ENCODE peak calls at places on chromosome 16, in nine cellular contexts. W is T-helper 9 cell, U is NCI-H2171, A is hippocampal formation, Y is A549, L is SW480, F is GDM1, D is pons, X is germinal center. G is an unnamed sample.

GRCh38 chr16:85563515-85564276 is 49.4 kb upstream of the GSE1 start:
- DNase-seq in L (no peak), X (no peak), W (no peak), A (no peak), Y (peak; percentile 51), U (no peak), F (no peak), D (no peak), G (no peak)

GRCh38 chr16:70576431-70577255 is 53.0 kb downstream of the SF3B3 start:
- DNase-seq in U (no peak), Y (peak; percentile 33), X (no peak), W (no peak), A (no peak), L (peak; percentile 64), D (no peak), F (no peak), G (no peak)

GRCh38 chr16:67234180-67234597 is 7.3 kb downstream of the TMEM208 start:
- DNase-seq in X (no peak), Y (no peak), F (no peak), A (no peak), D (no peak), W (no peak), U (no peak), L (no peak), G (no peak)

GRCh38 chr16:2715064-2715463 is 5.0 kb downstream of the PRSS27 start:
- DNase-seq in D (no peak), A (no peak), W (no peak), L (no peak), U (no peak), X (no peak), Y (no peak), F (no peak), G (no peak)

GRCh38 chr16:57357330-57358151 is 1.0 kb upstream of the CCL22 start:
- DNase-seq in A (no peak), Y (no peak), D (no peak), F (no peak), X (no peak), W (no peak), U (no peak), L (no peak), G (no peak)

GRCh38 chr16:58022601-58023371 is 2.8 kb upstream of the MMP15 start:
- DNase-seq in Y (no peak), F (no peak), W (no peak), U (peak; percentile 65), L (no peak), X (no peak), D (no peak), A (peak; percentile 62), G (peak; percentile 29)

GRCh38 chr16:51577621-51578303 is 426.7 kb upstream of the SALL1 start:
- DNase-seq in U (no peak), L (peak; percentile 97), F (no peak), D (no peak), Y (peak; percentile 20), X (no peak), W (no peak), A (no peak), G (no peak)

GRCh38 chr16:88533381-88533831 is 36.8 kb upstream of the ZC3H18 start:
- DNase-seq in A (peak; percentile 10), U (no peak), D (peak; percentile 65), F (no peak), W (no peak), Y (no peak), L (no peak), X (no peak), G (peak; percentile 68)

GRCh38 chr16:30551781-30552180 is 6.4 kb downstream of the ZNF764 start:
- DNase-seq in X (no peak), A (no peak), F (no peak), W (peak; percentile 70), D (no peak), U (no peak), Y (no peak), L (no peak), G (no peak)

GRCh38 chr16:69451166-69451565 is 26.7 kb downstream of the CYB5B start:
- DNase-seq in W (no peak), D (no peak), L (no peak), Y (peak; percentile 17), A (no peak), X (no peak), F (no peak), U (no peak), G (no peak)

GRCh38 chr16:81517630-81518438 is 73.2 kb downstream of the CMIP start:
- DNase-seq in L (no peak), F (no peak), A (no peak), Y (no peak), D (no peak), U (no peak), W (no peak), X (no peak), G (no peak)

GRCh38 chr16:31215287-31216115 is 1.4 kb downstream of the PYDC1 start:
- DNase-seq in X (peak; percentile 34), D (no peak), A (no peak), F (no peak), U (no peak), Y (peak; percentile 65), W (no peak), L (peak; percentile 64), G (peak; percentile 28)

GRCh38 chr16:62034236-62035114 is 1.8 kb downstream of the CDH8 start:
- DNase-seq in W (no peak), A (no peak), Y (no peak), L (no peak), D (no peak), F (no peak), U (no peak), X (no peak), G (no peak)

GRCh38 chr16:970379-970765 is 412 bp downstream of the LMF1 start:
- DNase-seq in D (no peak), X (no peak), W (no peak), U (no peak), F (no peak), Y (no peak), L (no peak), A (no peak), G (no peak)

GRCh38 chr16:29304251-29304900 is 102.1 kb downstream of the NPIPB11 start:
- DNase-seq in L (no peak), Y (no peak), U (no peak), A (no peak), F (no peak), X (no peak), D (no peak), W (no peak), G (no peak)

GRCh38 chr16:7209598-7209997 is 123.0 kb upstream of the RBFOX1 start:
- DNase-seq in D (no peak), L (peak; percentile 3), W (no peak), F (no peak), X (no peak), Y (no peak), A (no peak), U (no peak), G (no peak)

GRCh38 chr16:78230832-78231231 is 131.4 kb downstream of the WWOX start:
- DNase-seq in W (no peak), F (no peak), X (no peak), D (no peak), U (no peak), L (no peak), Y (peak; percentile 32), A (no peak), G (no peak)

GRCh38 chr16:57147381-57148191 is 38.3 kb downstream of the PSME3IP1 start:
- DNase-seq in L (no peak), U (no peak), Y (no peak), D (peak; percentile 45), A (no peak), W (no peak), X (no peak), F (peak; percentile 57), G (peak; percentile 33)

GRCh38 chr16:52095466-52095865 is 451.5 kb downstream of the TOX3 start:
- DNase-seq in A (no peak), D (no peak), U (no peak), F (no peak), L (no peak), Y (no peak), W (no peak), X (no peak), G (no peak)

GRCh38 chr16:31487720-31488629 is 5.1 kb downstream of the SLC5A2 start:
- DNase-seq in W (peak; percentile 73), F (no peak), X (peak; percentile 83), D (no peak), Y (peak; percentile 26), A (no peak), U (peak; percentile 72), L (peak; percentile 83), G (no peak)

GRCh38 chr16:66207139-66207863 is 159.2 kb upstream of the CDH5 start:
- DNase-seq in D (peak; percentile 15), X (no peak), U (no peak), L (no peak), F (no peak), W (no peak), Y (no peak), A (no peak), G (no peak)

GRCh38 chr16:47970291-47970931 is 185.4 kb downstream of the ABCC12 start:
- DNase-seq in F (no peak), X (no peak), W (no peak), U (no peak), A (no peak), D (no peak), L (peak; percentile 47), Y (peak; percentile 44), G (no peak)

GRCh38 chr16:86356804-86357203 is 153.5 kb upstream of the FOXF1 start:
- DNase-seq in Y (no peak), A (no peak), W (no peak), U (no peak), X (no peak), F (no peak), L (no peak), D (no peak), G (no peak)

GRCh38 chr16:61887903-61888302 is 148.3 kb downstream of the CDH8 start:
- DNase-seq in A (peak; percentile 12), W (no peak), D (peak; percentile 75), Y (peak; percentile 24), L (no peak), F (peak; percentile 56), X (no peak), U (no peak), G (peak; percentile 17)

GRCh38 chr16:77213542-77214108 is 14.4 kb downstream of the SYCE1L start:
- DNase-seq in F (no peak), A (peak; percentile 5), W (no peak), X (no peak), D (peak; percentile 53), L (peak; percentile 80), Y (peak; percentile 93), U (no peak), G (no peak)

GRCh38 chr16:86626966-86627365 is 48.6 kb downstream of the FOXL1 start:
- DNase-seq in W (no peak), L (no peak), D (no peak), A (no peak), X (no peak), U (no peak), Y (no peak), F (no peak), G (no peak)

GRCh38 chr16:1674751-1675664 is 3.1 kb upstream of the JPT2 start:
- DNase-seq in Y (no peak), F (no peak), L (peak; percentile 47), W (no peak), U (no peak), D (no peak), A (no peak), X (no peak), G (no peak)

GRCh38 chr16:85123891-85124635 is 11.8 kb upstream of the CIBAR2 start:
- DNase-seq in F (no peak), Y (peak; percentile 34), D (peak; percentile 20), W (no peak), A (no peak), U (no peak), X (no peak), L (no peak), G (no peak)

GRCh38 chr16:2977440-2977839 is 2.8 kb downstream of the PKMYT1 start:
- DNase-seq in F (no peak), A (peak; percentile 14), W (no peak), L (no peak), D (peak; percentile 41), X (no peak), Y (no peak), U (no peak), G (no peak)

GRCh38 chr16:86002178-86002577 is 103.2 kb downstream of the IRF8 start:
- DNase-seq in D (no peak), F (no peak), U (no peak), W (no peak), L (no peak), Y (no peak), A (no peak), X (peak; percentile 70), G (no peak)

GRCh38 chr16:82954224-82954929 is 327.6 kb downstream of the CDH13 start:
- DNase-seq in Y (no peak), A (no peak), U (no peak), F (no peak), W (no peak), D (no peak), L (no peak), X (no peak), G (no peak)